ENCODE peak calls at places on chromosomes 11 and 22, in five cellular contexts. I is GM23338, K is HFF-Myc, R is AG09309, S is fibroblast of the aortic adventitia. H is an unnamed sample.

GRCh38 chr11:795638-796564 is 2.2 kb downstream of the SLC25A22 start:
- DNase-seq in I (peak), K (no peak), R (no peak), S (peak), H (peak)

GRCh38 chr11:76208438-76208828 is 2.1 kb upstream of the WNT11 start:
- DNase-seq in I (no peak), K (no peak), R (no peak), S (no peak), H (no peak)

GRCh38 chr11:86639172-86639571 is 33.2 kb downstream of the ME3 start:
- DNase-seq in I (no peak), K (peak), R (no peak), S (no peak), H (no peak)

GRCh38 chr11:17076517-17077239 is 789 bp downstream of the RPS13 start:
- DNase-seq in I (no peak), K (no peak), R (no peak), S (peak), H (peak)

GRCh38 chr11:34915136-34916013 is 804 bp downstream of the APIP start:
- DNase-seq in I (no peak), K (no peak), R (no peak), S (peak), H (no peak)

GRCh38 chr11:126378763-126379162 is 23.3 kb downstream of the ST3GAL4 start:
- DNase-seq in I (no peak), K (no peak), R (no peak), S (peak), H (no peak)

GRCh38 chr22:33680632-33681031 is 239.6 kb downstream of the LARGE1 start:
- DNase-seq in I (no peak), K (no peak), R (no peak), S (no peak), H (no peak)

GRCh38 chr11:114195981-114196731 is 100.0 kb upstream of the NNMT start:
- DNase-seq in I (no peak), K (no peak), R (no peak), S (peak), H (peak)

GRCh38 chr11:125494033-125494364 is 2.1 kb downstream of the FEZ1 start:
- DNase-seq in I (no peak), K (no peak), R (no peak), S (peak), H (no peak)

GRCh38 chr11:9459573-9460321 is 1.1 kb upstream of the ZNF143 start:
- DNase-seq in I (peak), K (no peak), R (peak), S (peak), H (peak)

GRCh38 chr11:44778200-44779100 is 51.7 kb downstream of the TSPAN18 start:
- DNase-seq in I (no peak), K (no peak), R (no peak), S (no peak), H (no peak)

GRCh38 chr11:102749101-102749725 is 24.5 kb upstream of the MMP8 start:
- DNase-seq in I (no peak), K (no peak), R (no peak), S (no peak), H (peak)

GRCh38 chr11:102920118-102920684 is 35.3 kb downstream of the MMP13 start:
- DNase-seq in I (no peak), K (no peak), R (no peak), S (no peak), H (no peak)

GRCh38 chr11:130653838-130654601 is 205.6 kb downstream of the ADAMTS15 start:
- DNase-seq in I (peak), K (no peak), R (no peak), S (peak), H (no peak)

GRCh38 chr11:102630598-102631448 is 5.7 kb upstream of the MMP20 start:
- DNase-seq in I (no peak), K (no peak), R (no peak), S (no peak), H (no peak)

GRCh38 chr11:27842290-27842689 is 142.0 kb upstream of the BDNF start:
- DNase-seq in I (no peak), K (no peak), R (no peak), S (no peak), H (no peak)

GRCh38 chr11:129911298-129911697 is 15.9 kb upstream of the NFRKB start:
- DNase-seq in I (no peak), K (peak), R (no peak), S (peak), H (peak)

GRCh38 chr11:58059011-58059358 is 28.2 kb downstream of the OR6Q1 start:
- DNase-seq in I (peak), K (no peak), R (peak), S (peak), H (peak)

GRCh38 chr11:117807482-117808272 is 10.7 kb upstream of the DSCAML1 start:
- DNase-seq in I (peak), K (no peak), R (no peak), S (peak), H (peak)

GRCh38 chr11:30062103-30062502 is 45.3 kb upstream of the KCNA4 start:
- DNase-seq in I (no peak), K (no peak), R (no peak), S (no peak), H (no peak)

GRCh38 chr11:19988598-19988997 is 171.7 kb downstream of the DBX1 start:
- DNase-seq in I (peak), K (no peak), R (peak), S (peak), H (peak)

GRCh38 chr11:78949976-78950690 is 375.5 kb upstream of the NARS2 start:
- DNase-seq in I (no peak), K (no peak), R (no peak), S (no peak), H (no peak)

GRCh38 chr11:116109228-116109627 is 605.0 kb upstream of the CADM1 start:
- DNase-seq in I (no peak), K (no peak), R (no peak), S (no peak), H (peak)

GRCh38 chr11:74633406-74634393 is 41.3 kb downstream of the POLD3 start:
- DNase-seq in I (no peak), K (no peak), R (no peak), S (no peak), H (no peak)

GRCh38 chr11:20597924-20598484 is 1.4 kb upstream of the SLC6A5 start:
- DNase-seq in I (peak), K (no peak), R (no peak), S (no peak), H (no peak)

GRCh38 chr11:81756864-81757595 is 976.6 kb downstream of the FAM181B start:
- DNase-seq in I (no peak), K (no peak), R (no peak), S (no peak), H (no peak)

GRCh38 chr22:45885941-45886395 is 91.0 kb downstream of the WNT7B start:
- DNase-seq in I (no peak), K (no peak), R (no peak), S (no peak), H (no peak)

GRCh38 chr22:45882881-45883810 is 93.8 kb downstream of the WNT7B start:
- DNase-seq in I (no peak), K (no peak), R (no peak), S (no peak), H (no peak)

GRCh38 chr22:45885171-45885840 is 91.7 kb downstream of the WNT7B start:
- DNase-seq in I (no peak), K (no peak), R (no peak), S (no peak), H (no peak)

GRCh38 chr22:45884201-45885067 is 92.5 kb downstream of the WNT7B start:
- DNase-seq in I (no peak), K (no peak), R (no peak), S (no peak), H (no peak)

GRCh38 chr22:45883811-45884170 is 93.2 kb downstream of the WNT7B start:
- DNase-seq in I (no peak), K (no peak), R (no peak), S (no peak), H (no peak)
- H3K4me3 ChIP-seq in I (no peak), K (no peak), R (no peak), S (no peak), H (no peak)

DNA sequence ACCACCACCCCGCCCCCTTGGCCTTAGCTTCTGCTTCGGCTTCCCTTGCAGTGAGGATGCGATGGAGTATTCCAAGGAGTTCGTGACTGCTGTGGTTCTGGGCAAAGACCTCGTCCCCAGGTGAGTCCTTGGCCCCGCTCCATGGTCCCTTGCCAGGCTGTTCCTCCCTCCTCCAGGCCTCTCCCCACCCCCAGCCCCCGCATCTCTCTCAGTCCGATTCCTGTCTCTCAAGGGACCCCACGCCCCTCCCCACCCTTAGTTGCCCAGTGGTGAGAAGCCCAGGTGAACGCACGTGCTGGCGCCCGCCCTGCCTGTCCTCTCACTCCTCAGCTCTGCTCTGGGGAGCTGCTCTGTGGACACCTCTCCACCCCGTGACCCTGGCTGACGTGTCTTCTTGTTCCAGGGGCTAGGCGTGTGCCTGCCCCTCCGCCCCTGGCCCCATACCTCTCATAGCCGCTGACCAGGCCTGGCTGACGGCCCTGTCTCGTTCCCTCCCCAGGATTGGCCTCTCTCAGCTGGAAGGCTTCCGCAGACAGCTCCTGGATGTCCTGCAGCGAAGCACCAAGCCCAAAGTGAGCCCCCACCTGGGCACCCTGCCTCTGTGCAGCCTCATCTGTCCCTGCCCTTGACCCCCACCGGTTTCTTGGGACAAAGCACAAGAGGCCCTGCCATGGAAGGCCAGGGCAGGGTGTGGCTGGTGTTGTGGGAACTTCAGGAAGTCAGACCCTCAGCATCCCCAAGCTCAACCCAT is 14.6 kb upstream of the MYRF start:
- DNase-seq in I (no peak), K (no peak), R (no peak), S (no peak), H (no peak)
- TF ChIP-seq CTCF in I (no peak), K (no peak), R (no peak), S (no peak), H (no peak)

GRCh38 chr11:33891714-33892327 is at the start of gene LMO2:
- DNase-seq in I (no peak), K (no peak), R (no peak), S (no peak), H (peak)

GRCh38 chr11:33895752-33896137 is 3.9 kb upstream of the LMO2 start:
- DNase-seq in I (no peak), K (no peak), R (no peak), S (no peak), H (peak)

GRCh38 chr11:33893711-33894401 is 2.0 kb upstream of the LMO2 start:
- DNase-seq in I (no peak), K (no peak), R (no peak), S (peak), H (no peak)

GRCh38 chr11:33892906-33893594 is 1.2 kb upstream of the LMO2 start:
- DNase-seq in I (no peak), K (no peak), R (no peak), S (no peak), H (no peak)

GRCh38 chr11:33894402-33894754 is 2.5 kb upstream of the LMO2 start:
- DNase-seq in I (no peak), K (no peak), R (no peak), S (no peak), H (no peak)
- H3K4me3 ChIP-seq in I (no peak), K (no peak), R (no peak), S (no peak), H (no peak)

DNA sequence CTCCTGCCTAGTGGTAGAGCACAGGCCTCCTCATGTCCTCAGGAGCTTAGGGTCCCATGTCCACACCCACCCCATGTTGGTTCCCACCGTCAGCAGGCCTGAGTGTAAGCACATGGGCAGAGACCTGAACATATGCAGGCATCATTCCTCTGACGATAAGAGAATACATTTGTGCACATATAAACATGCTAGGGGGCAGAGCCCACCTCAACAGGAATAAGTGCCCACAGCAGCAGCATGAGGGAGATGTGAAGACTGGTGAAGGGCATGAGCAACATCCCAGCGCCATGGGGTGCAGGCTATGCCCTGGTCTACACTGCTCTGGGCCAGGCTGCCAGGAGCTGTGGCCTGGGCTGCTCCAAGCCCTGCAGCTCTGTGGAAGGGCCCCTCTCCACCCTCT is 16.9 kb downstream of the ADORA2A start:
- DNase-seq in I (no peak), K (no peak), R (no peak), S (no peak), H (no peak)
- TF ChIP-seq CTCF in I (no peak), K (no peak), R (no peak), S (no peak), H (no peak)

GRCh38 chr11:69288883-69289242 is 5.1 kb upstream of the MYEOV start:
- DNase-seq in I (no peak), K (no peak), R (no peak), S (no peak), H (no peak)

GRCh38 chr11:69286358-69287327 is 7.3 kb upstream of the MYEOV start:
- DNase-seq in I (peak), K (no peak), R (no peak), S (no peak), H (no peak)

GRCh38 chr11:69285766-69286165 is 8.2 kb upstream of the MYEOV start:
- DNase-seq in I (no peak), K (no peak), R (no peak), S (no peak), H (no peak)

GRCh38 chr11:69290791-69291190 is 3.2 kb upstream of the MYEOV start:
- DNase-seq in I (no peak), K (no peak), R (no peak), S (no peak), H (no peak)

GRCh38 chr11:69287968-69288882 is 5.7 kb upstream of the MYEOV start:
- DNase-seq in I (no peak), K (no peak), R (no peak), S (no peak), H (no peak)
- H3K4me3 ChIP-seq in I (no peak), K (no peak), R (no peak), S (no peak), H (no peak)

GRCh38 chr22:19819911-19820879 is 34.5 kb downstream of the GNB1L start:
- DNase-seq in I (no peak), K (no peak), R (no peak), S (no peak), H (no peak)

GRCh38 chr22:19820880-19821522 is 33.7 kb downstream of the GNB1L start:
- DNase-seq in I (peak), K (no peak), R (no peak), S (no peak), H (no peak)

GRCh38 chr22:19823191-19823590 is 31.5 kb downstream of the GNB1L start:
- DNase-seq in I (no peak), K (no peak), R (no peak), S (no peak), H (no peak)

GRCh38 chr22:19822301-19823117 is 32.2 kb downstream of the GNB1L start:
- DNase-seq in I (no peak), K (no peak), R (no peak), S (no peak), H (no peak)

DNA sequence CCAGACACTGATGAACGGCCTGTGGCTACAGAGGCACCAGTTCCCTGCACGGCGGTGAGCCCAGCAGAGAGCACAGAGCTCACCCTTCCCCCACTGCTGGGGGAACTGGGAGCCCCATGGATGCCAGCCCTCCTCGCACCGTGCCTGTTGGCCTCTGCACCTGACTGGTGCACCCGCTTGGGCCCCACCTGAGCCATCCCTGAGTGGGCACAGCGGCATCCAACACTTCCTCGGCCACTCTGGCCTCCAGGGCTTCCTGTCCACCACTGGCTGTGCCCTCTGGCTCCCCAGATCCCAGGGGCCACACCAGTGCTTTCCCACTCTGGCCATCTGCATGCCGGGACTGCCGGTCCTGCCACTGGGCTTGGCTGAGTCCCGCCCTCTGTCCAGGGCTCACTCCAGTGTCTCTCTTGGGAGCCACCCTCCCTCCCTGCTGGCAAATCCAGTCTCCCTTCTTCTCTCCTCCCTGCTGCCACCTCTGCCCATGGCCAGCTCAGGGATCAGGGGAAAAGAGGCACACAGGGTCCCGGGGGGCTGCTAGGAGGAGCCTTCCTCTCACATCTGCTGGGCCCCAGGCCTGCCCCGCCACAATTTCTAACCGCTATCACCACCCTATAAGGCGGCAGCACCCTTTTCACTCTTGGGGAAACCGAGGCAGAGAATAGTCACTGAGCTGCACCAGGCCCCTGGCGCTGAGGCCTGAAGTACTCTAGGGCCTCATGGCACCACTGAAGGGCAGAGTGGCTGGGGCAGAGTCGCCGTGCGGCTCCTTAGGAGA is 33.0 kb downstream of the GNB1L start:
- DNase-seq in I (no peak), K (no peak), R (no peak), S (no peak), H (no peak)
- TF ChIP-seq CTCF in I (no peak), K (no peak), R (no peak), S (no peak), H (no peak)

GRCh38 chr11:64035081-64035524 is 628 bp upstream of the FLRT1 start:
- DNase-seq in I (no peak), K (no peak), R (no peak), S (no peak), H (no peak)
- H3K4me3 ChIP-seq in I (peak), K (no peak), R (peak), S (no peak), H (no peak)

GRCh38 chr22:31080164-31080847 is 812 bp upstream of the SMTN start:
- DNase-seq in I (peak), K (no peak), R (no peak), S (no peak), H (no peak)

GRCh38 chr22:31079095-31079642 is 1.9 kb upstream of the SMTN start:
- DNase-seq in I (peak), K (no peak), R (no peak), S (no peak), H (no peak)

GRCh38 chr22:31081963-31082605 is 966 bp downstream of the SMTN start:
- DNase-seq in I (no peak), K (no peak), R (no peak), S (peak), H (peak)

GRCh38 chr22:31082606-31083376 is 1.7 kb downstream of the SMTN start:
- DNase-seq in I (peak), K (no peak), R (no peak), S (peak), H (peak)

GRCh38 chr22:31080848-31081649 is at the start of gene SMTN:
- DNase-seq in I (peak), K (peak), R (peak), S (peak), H (peak)
- TF ChIP-seq CTCF in I (no peak), K (no peak), R (no peak), S (no peak), H (no peak)

DNA sequence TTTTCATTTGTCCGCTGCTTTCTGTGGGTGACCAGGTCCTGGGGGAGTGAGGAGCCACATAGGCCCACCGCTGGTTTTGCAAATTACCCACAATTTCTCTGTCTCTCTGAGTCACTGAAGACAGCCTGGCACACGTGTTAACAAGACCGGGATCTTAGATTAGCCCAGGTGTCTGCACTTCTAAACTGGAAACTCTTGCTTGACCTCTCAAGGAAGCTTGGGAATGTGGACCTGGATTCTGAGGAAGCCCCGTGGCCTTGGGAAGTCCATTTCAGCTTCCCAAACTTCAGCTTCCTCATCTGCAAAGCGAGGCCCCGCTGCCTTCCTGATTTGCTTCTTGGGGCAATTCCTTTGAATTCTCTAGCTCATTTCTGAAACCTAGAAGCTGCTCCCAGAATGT is 119.9 kb downstream of the KIAA1671 start:
- DNase-seq in I (no peak), K (no peak), R (no peak), S (no peak), H (no peak)
- H3K4me3 ChIP-seq in I (no peak), K (no peak), R (no peak), S (no peak), H (no peak)

GRCh38 chr11:56663386-56663785 is at the start of gene OR5AR1:
- DNase-seq in I (no peak), K (no peak), R (no peak), S (no peak), H (no peak)
- TF ChIP-seq CTCF in I (no peak), K (no peak), R (no peak), S (no peak), H (no peak)